ENCODE peak calls at places on chromosome 14, in five cellular contexts. P, L, C, M and Z are unnamed samples.

GRCh38 chr14:100383727-100384158 is 60.6 kb downstream of the SLC25A47 start:
- DNase-seq in P (no peak), C (peak; percentile 71), L (peak; percentile 58), M (peak; percentile 60), Z (peak; percentile 76)

GRCh38 chr14:75234173-75234855 is 44.3 kb upstream of the FOS start:
- DNase-seq in C (no peak), M (peak; percentile 49), P (peak; percentile 30), L (no peak), Z (no peak)

GRCh38 chr14:21059842-21060589 is 2.4 kb downstream of the RNASE8 start:
- DNase-seq in C (no peak), M (no peak), P (no peak), L (no peak), Z (no peak)

GRCh38 chr14:41699506-41699905 is 92.8 kb downstream of the LRFN5 start:
- DNase-seq in C (no peak), M (no peak), L (no peak), P (no peak), Z (no peak)

GRCh38 chr14:31206536-31207286 is 882 bp downstream of the HECTD1 start:
- DNase-seq in P (peak; percentile 31), L (peak; percentile 42), C (peak; percentile 66), M (peak; percentile 28), Z (peak; percentile 64)

GRCh38 chr14:95614335-95614734 is 71.9 kb upstream of the TCL1B start:
- DNase-seq in P (no peak), M (no peak), L (no peak), C (no peak), Z (no peak)

GRCh38 chr14:85466678-85467077 is 63.3 kb upstream of the FLRT2 start:
- DNase-seq in L (no peak), M (no peak), P (no peak), C (no peak), Z (no peak)

GRCh38 chr14:71620401-71620800 is 311.8 kb upstream of the RGS6 start:
- DNase-seq in M (no peak), P (no peak), L (no peak), C (no peak), Z (no peak)

GRCh38 chr14:60151715-60152114 is 13.5 kb downstream of the DHRS7 start:
- DNase-seq in P (peak; percentile 7), C (peak; percentile 67), L (peak; percentile 54), M (peak; percentile 98), Z (peak; percentile 72)